ENCODE peak calls at places on chromosomes 16 and 17, in seven cellular contexts. W, G, F, A, U, E and Y are unnamed samples.

GRCh38 chr17:58643147-58643546 is 48.7 kb downstream of the TEX14 start:
- DNase-seq in U (no peak), W (no peak), G (peak; percentile 80), A (no peak), F (no peak), E (no peak), Y (no peak)

GRCh38 chr17:77375917-77376651 is 235.3 kb downstream of the SEC14L1 start:
- DNase-seq in U (peak; percentile 64), W (no peak), A (no peak), F (no peak), G (peak; percentile 62), E (no peak), Y (peak; percentile 70)

GRCh38 chr17:73644145-73645049 is at the start of gene SDK2:
- DNase-seq in G (peak; percentile 7), U (peak; percentile 37), W (no peak), A (no peak), F (no peak), E (no peak), Y (peak; percentile 50)

GRCh38 chr17:43750154-43750553 is 8.4 kb downstream of the SOST start:
- DNase-seq in G (no peak), W (no peak), E (no peak), A (no peak), F (no peak), U (no peak), Y (no peak)

GRCh38 chr17:72362466-72363335 is 241.9 kb downstream of the SOX9 start:
- DNase-seq in A (no peak), E (no peak), U (no peak), G (peak; percentile 82), F (no peak), W (no peak), Y (no peak)

GRCh38 chr16:68259421-68259820 is 4.9 kb upstream of the SLC7A6 start:
- DNase-seq in G (no peak), W (no peak), U (no peak), E (no peak), A (no peak), F (peak; percentile 46), Y (no peak)

GRCh38 chr16:2205104-2205966 is at the start of gene MLST8:
- DNase-seq in G (peak; percentile 89), A (peak; percentile 98), F (peak; percentile 88), E (peak; percentile 49), U (peak; percentile 91), W (peak; percentile 24), Y (peak; percentile 99)

GRCh38 chr17:79612468-79613194 is 1.8 kb upstream of the RBFOX3 start:
- DNase-seq in G (no peak), E (no peak), F (no peak), A (no peak), W (no peak), U (peak; percentile 69), Y (peak; percentile 81)

GRCh38 chr16:75491876-75492275 is 3.4 kb downstream of the CHST6 start:
- DNase-seq in G (no peak), E (no peak), U (no peak), A (no peak), W (no peak), F (no peak), Y (no peak)

GRCh38 chr17:8466466-8466865 is 30.8 kb downstream of the NDEL1 start:
- DNase-seq in E (peak; percentile 5), U (no peak), A (no peak), G (peak; percentile 46), F (no peak), W (peak; percentile 92), Y (no peak)

GRCh38 chr17:21132428-21132827 is 5.7 kb downstream of the DHRS7B start:
- DNase-seq in G (no peak), A (no peak), E (no peak), W (no peak), U (no peak), F (no peak), Y (no peak)

GRCh38 chr16:74309789-74310781 is 13.5 kb downstream of the PSMD7 start:
- DNase-seq in W (no peak), E (peak; percentile 41), U (no peak), A (peak; percentile 29), G (peak; percentile 55), F (no peak), Y (peak; percentile 52)

GRCh38 chr17:49106366-49107210 is 26.0 kb upstream of the B4GALNT2 start:
- DNase-seq in E (no peak), G (peak; percentile 29), F (no peak), W (no peak), A (no peak), U (no peak), Y (no peak)

GRCh38 chr16:69031877-69032301 is 73.6 kb upstream of the HAS3 start:
- DNase-seq in A (no peak), F (no peak), U (peak; percentile 81), W (no peak), E (no peak), G (no peak), Y (no peak)

GRCh38 chr17:72609501-72609900 is 483.0 kb downstream of the SLC39A11 start:
- DNase-seq in W (no peak), E (no peak), A (no peak), F (no peak), U (no peak), G (peak; percentile 70), Y (no peak)

GRCh38 chr17:57477483-57478357 is 221.4 kb downstream of the MSI2 start:
- DNase-seq in E (no peak), F (no peak), A (no peak), W (no peak), G (no peak), U (no peak), Y (no peak)

GRCh38 chr17:56613131-56613530 is 19.6 kb downstream of the NOG start:
- DNase-seq in W (no peak), F (no peak), U (no peak), E (no peak), A (no peak), G (no peak), Y (no peak)

GRCh38 chr17:975321-975982 is 4.1 kb downstream of the NXN start:
- DNase-seq in U (peak; percentile 6), E (no peak), G (no peak), W (no peak), A (no peak), F (no peak), Y (no peak)

GRCh38 chr17:43341705-43342600 is 56.8 kb upstream of the ARL4D start:
- DNase-seq in W (peak; percentile 46), E (no peak), F (no peak), U (no peak), A (no peak), G (peak; percentile 78), Y (no peak)

GRCh38 chr17:70422862-70423261 is 253.5 kb downstream of the KCNJ2 start:
- DNase-seq in U (no peak), F (no peak), W (no peak), G (no peak), E (no peak), A (no peak), Y (no peak)

GRCh38 chr17:48127371-48128051 is 19.9 kb downstream of the SNX11 start:
- DNase-seq in U (no peak), A (no peak), W (no peak), G (no peak), E (peak; percentile 66), F (no peak), Y (no peak)

GRCh38 chr17:62702746-62703268 is 75.3 kb downstream of the MRC2 start:
- DNase-seq in G (no peak), U (no peak), W (no peak), A (no peak), F (no peak), E (no peak), Y (no peak)

GRCh38 chr17:16027708-16028584 is 28.3 kb downstream of the TTC19 start:
- DNase-seq in W (peak; percentile 65), A (no peak), F (no peak), E (peak; percentile 71), G (peak; percentile 93), U (no peak), Y (peak; percentile 44)

GRCh38 chr17:29180788-29181160 is 576 bp upstream of the MYO18A start:
- DNase-seq in A (no peak), G (no peak), W (no peak), E (no peak), U (no peak), F (no peak), Y (no peak)

GRCh38 chr17:29178750-29179231 is 1.4 kb downstream of the MYO18A start:
- DNase-seq in A (peak; percentile 13), W (no peak), G (no peak), U (peak; percentile 62), F (no peak), E (no peak), Y (peak; percentile 43)

GRCh38 chr17:29177871-29178749 is 2.1 kb downstream of the MYO18A start:
- DNase-seq in F (no peak), A (peak; percentile 8), E (no peak), U (peak; percentile 78), W (no peak), G (no peak), Y (no peak)

GRCh38 chr17:29180051-29180787 is at the start of gene MYO18A:
- DNase-seq in U (peak; percentile 92), G (peak; percentile 69), E (no peak), W (no peak), A (peak; percentile 81), F (peak; percentile 80), Y (peak; percentile 97)

GRCh38 chr17:29179232-29180036 is 764 bp downstream of the MYO18A start:
- DNase-seq in W (no peak), A (peak; percentile 35), E (no peak), U (peak; percentile 91), F (peak; percentile 48), G (no peak), Y (peak; percentile 40)
- TF ChIP-seq CTCF in W (peak; percentile 11), A (no peak), E (no peak), U (no peak), F (no peak), G (no peak), Y (no peak)

GRCh38 chr16:56601325-56601724 is 7.1 kb upstream of the MT2A start:
- DNase-seq in A (no peak), W (no peak), G (no peak), U (no peak), F (no peak), E (no peak), Y (no peak)
- TF ChIP-seq CTCF in A (no peak), W (no peak), G (no peak), U (no peak), F (no peak), E (no peak), Y (no peak)

GRCh38 chr16:88815901-88816589 is 4.3 kb upstream of the APRT start:
- DNase-seq in G (no peak), A (no peak), E (no peak), W (no peak), U (peak; percentile 73), F (no peak), Y (peak; percentile 71)
- TF ChIP-seq CTCF in G (peak; percentile 77), A (peak; percentile 64), E (peak; percentile 78), W (peak; percentile 75), U (peak; percentile 76), F (peak; percentile 76), Y (peak; percentile 79)

GRCh38 chr17:9576521-9577401 is at the start of gene CFAP52:
- DNase-seq in F (peak; percentile 71), A (no peak), G (peak; percentile 79), E (peak; percentile 48), W (no peak), U (peak; percentile 83), Y (peak; percentile 82)

GRCh38 chr17:9575381-9576072 is at the start of gene STX8:
- DNase-seq in G (peak; percentile 90), F (peak; percentile 94), E (peak; percentile 59), U (peak; percentile 94), A (peak; percentile 26), W (peak; percentile 31), Y (peak; percentile 80)

DNA sequence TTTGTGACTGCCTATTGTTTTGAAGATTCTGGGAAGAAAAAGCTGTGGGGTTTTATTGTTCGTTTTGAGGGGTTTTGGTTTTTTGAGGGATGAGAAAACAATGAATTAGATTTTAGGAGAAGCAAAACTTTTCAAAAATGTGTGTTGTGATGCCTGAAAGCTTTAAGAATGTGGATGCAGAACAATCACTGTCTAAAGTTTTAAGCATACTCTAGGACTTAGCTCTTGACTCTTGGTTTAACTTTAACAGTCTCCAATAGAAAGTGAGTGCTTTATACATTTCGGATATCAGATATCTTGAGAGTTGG is 914 bp downstream of the CFAP52 start:
- DNase-seq in F (no peak), E (no peak), U (no peak), G (no peak), A (no peak), W (no peak), Y (no peak)
- TF ChIP-seq CTCF in F (peak; percentile 4), E (no peak), U (no peak), G (no peak), A (no peak), W (no peak), Y (no peak)